ENCODE peak calls at places on chromosomes 7 and 10, in four cellular contexts. M is esophagus squamous epithelium, B is WERI-Rb-1, W is brain microvascular endothelial cell. Y is an unnamed sample.

GRCh38 chr7:128021361-128021760 is 9.9 kb downstream of the LRRC4 start:
- DNase-seq in B (no peak), W (no peak), M (no peak), Y (no peak)

GRCh38 chr7:66307591-66308215 is 102.6 kb downstream of the TPST1 start:
- DNase-seq in M (no peak), W (peak; percentile 48), B (no peak), Y (no peak)

GRCh38 chr10:131096031-131096430 is 215.5 kb downstream of the TCERG1L start:
- DNase-seq in M (no peak), W (no peak), B (no peak), Y (no peak)

GRCh38 chr10:79195091-79195923 is 126.5 kb downstream of the ZMIZ1 start:
- DNase-seq in B (peak; percentile 93), M (peak; percentile 37), W (peak; percentile 68), Y (peak; percentile 93)

GRCh38 chr10:31602541-31603244 is 283.7 kb downstream of the ZEB1 start:
- DNase-seq in B (peak; percentile 65), M (no peak), W (peak; percentile 60), Y (peak; percentile 94)

GRCh38 chr10:116722736-116723427 is 19.5 kb downstream of the HSPA12A start:
- DNase-seq in B (peak; percentile 72), W (no peak), M (no peak), Y (no peak)

GRCh38 chr10:58399410-58399809 is 14.2 kb downstream of the TFAM start:
- DNase-seq in M (no peak), W (no peak), B (no peak), Y (no peak)

GRCh38 chr10:35079267-35079666 is 10.9 kb downstream of the CUL2 start:
- DNase-seq in M (no peak), W (no peak), B (no peak), Y (no peak)

GRCh38 chr7:104098890-104099289 is 108.9 kb downstream of the ORC5 start:
- DNase-seq in M (no peak), B (no peak), W (no peak), Y (no peak)

GRCh38 chr10:132192991-132193670 is 6.4 kb downstream of the DPYSL4 start:
- DNase-seq in M (no peak), B (peak; percentile 41), W (no peak), Y (no peak)

GRCh38 chr7:154746551-154746950 is 256.4 kb downstream of the PAXIP1 start:
- DNase-seq in B (no peak), W (no peak), M (no peak), Y (no peak)

GRCh38 chr7:38311329-38311937 is 38.0 kb upstream of the TARP start:
- DNase-seq in B (peak; percentile 77), W (no peak), M (no peak), Y (no peak)

GRCh38 chr7:149748223-149748874 is 25.0 kb downstream of the ZNF467 start:
- DNase-seq in B (no peak), M (no peak), W (no peak), Y (no peak)

GRCh38 chr10:35089641-35090161 is 440 bp downstream of the CUL2 start:
- DNase-seq in W (no peak), M (no peak), B (no peak), Y (no peak)

GRCh38 chr7:158357898-158358821 is 229.5 kb downstream of the PTPRN2 start:
- DNase-seq in B (no peak), M (no peak), W (no peak), Y (peak; percentile 37)

GRCh38 chr10:110495731-110496552 is 1.8 kb upstream of the DUSP5 start:
- DNase-seq in W (peak; percentile 93), M (no peak), B (peak; percentile 82), Y (peak; percentile 67)

GRCh38 chr10:129466703-129467345 is at the start of gene MGMT:
- DNase-seq in B (peak; percentile 96), W (peak; percentile 85), M (peak; percentile 72), Y (peak; percentile 97)

GRCh38 chr10:106557951-106558733 is 606.4 kb downstream of the SORCS1 start:
- DNase-seq in M (no peak), W (peak; percentile 2), B (no peak), Y (no peak)

GRCh38 chr7:146116452-146117219 is at the start of gene CNTNAP2:
- DNase-seq in W (peak; percentile 35), B (peak; percentile 61), M (no peak), Y (no peak)

GRCh38 chr7:121624922-121625321 is 228.8 kb upstream of the FAM3C start:
- DNase-seq in M (no peak), W (peak; percentile 70), B (no peak), Y (no peak)

GRCh38 chr10:116785867-116786266 is 43.5 kb upstream of the HSPA12A start:
- DNase-seq in M (no peak), W (no peak), B (no peak), Y (no peak)

GRCh38 chr7:106377847-106378361 is 93.1 kb upstream of the NAMPT start:
- DNase-seq in B (no peak), M (no peak), W (no peak), Y (no peak)

GRCh38 chr10:46992794-46993552 is 81.7 kb downstream of the PTPN20 start:
- DNase-seq in W (peak; percentile 35), M (no peak), B (peak; percentile 63), Y (no peak)

GRCh38 chr7:11584406-11585031 is 247.5 kb downstream of the THSD7A start:
- DNase-seq in M (no peak), B (no peak), W (no peak), Y (no peak)

GRCh38 chr10:21934307-21934706 is 69.2 kb downstream of the DNAJC1 start:
- DNase-seq in M (no peak), W (peak; percentile 32), B (no peak), Y (no peak)

DNA sequence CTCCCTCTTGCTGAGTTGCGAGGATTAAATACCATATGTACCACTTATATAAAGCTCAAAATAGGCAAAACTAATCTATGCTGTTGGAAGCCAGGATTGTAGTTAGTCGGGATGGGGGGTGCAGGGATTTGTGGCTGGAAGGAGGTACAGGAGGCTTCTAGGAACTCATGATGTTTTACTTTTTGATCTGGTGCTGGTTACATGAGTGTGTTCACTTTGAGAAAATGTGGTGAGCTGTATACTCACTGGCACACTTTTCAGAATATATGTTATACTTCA is 106.7 kb downstream of the SLIT1 start:
- DNase-seq in M (no peak), B (peak; percentile 67), W (no peak), Y (no peak)
- H3K27ac ChIP-seq in M (no peak overlapping the region), B (peak overlapping the region; percentile 64), W (no peak overlapping the region), Y (no peak overlapping the region)

DNA sequence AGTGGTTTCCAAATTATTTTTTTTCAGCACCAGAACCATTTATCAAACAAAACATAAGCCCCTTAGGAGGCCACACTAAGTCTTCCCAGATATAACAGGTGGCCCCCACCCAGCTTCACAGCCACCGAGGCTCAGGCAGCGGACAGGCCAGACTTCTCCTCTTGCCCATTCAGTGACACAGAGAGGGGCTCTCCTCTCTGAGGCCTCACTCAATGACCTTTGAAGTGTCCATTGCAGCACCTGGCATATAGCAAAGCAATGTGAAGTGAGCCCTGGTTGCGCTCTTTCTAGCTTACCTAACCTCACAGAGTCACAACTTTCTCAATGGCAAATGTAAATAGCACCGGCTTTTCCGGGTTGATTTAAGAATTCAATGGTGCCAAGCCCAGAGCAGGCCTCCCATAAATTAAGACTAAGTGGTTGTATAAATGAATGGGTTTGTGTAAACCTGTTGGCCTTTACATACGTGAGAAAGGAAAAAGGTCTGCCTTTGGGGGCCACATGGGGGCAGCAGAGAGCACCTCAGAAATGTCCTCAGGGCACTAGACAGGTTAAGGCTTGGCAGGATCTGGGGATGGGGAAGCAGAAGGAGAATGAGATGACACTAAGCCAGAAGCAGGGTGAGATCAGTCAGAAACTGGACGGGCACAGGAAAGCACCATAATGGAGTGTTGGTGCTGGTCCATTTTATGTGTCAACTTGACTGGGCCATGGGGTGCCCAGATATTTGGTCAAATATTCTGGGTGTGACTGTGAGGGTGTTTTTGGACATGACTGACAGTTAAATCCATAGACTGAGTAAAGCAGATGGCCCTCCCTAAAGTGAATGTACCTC is 59.1 kb downstream of the FRMPD2 start:
- DNase-seq in B (peak; percentile 83), M (no peak), W (peak; percentile 37), Y (no peak)
- TF ChIP-seq CTCF in B (peak; percentile 80), M (peak; percentile 44), W (peak; percentile 95), Y (peak; percentile 27)

GRCh38 chr10:124961248-124961570 is 19.3 kb downstream of the ZRANB1 start:
- DNase-seq in M (no peak), B (no peak), W (no peak), Y (no peak)

GRCh38 chr10:124959564-124959963 is 17.6 kb downstream of the ZRANB1 start:
- DNase-seq in M (no peak), W (no peak), B (no peak), Y (no peak)

GRCh38 chr10:124967255-124967654 is 25.3 kb downstream of the ZRANB1 start:
- DNase-seq in W (no peak), M (no peak), B (no peak), Y (no peak)

GRCh38 chr10:124966008-124966407 is 24.1 kb downstream of the ZRANB1 start:
- DNase-seq in W (no peak), B (no peak), M (no peak), Y (no peak)

DNA sequence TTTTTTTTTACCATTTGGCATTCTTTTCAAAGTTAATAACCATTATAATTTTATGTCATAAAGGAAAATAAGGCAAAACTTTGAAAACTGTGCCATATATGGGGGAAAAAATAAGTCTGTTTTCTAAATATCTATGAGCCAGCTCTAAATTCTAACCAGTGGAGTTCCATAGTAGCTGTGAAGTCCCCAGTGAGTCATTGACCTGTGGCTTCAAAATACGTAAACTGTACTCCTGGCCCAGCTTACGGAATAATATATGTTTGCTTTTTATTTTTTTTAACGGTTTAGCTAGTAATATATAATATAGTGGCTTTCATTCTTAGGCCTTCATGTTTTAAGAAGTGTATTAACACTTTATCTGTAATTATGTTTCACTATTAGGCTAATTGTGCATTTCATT is 20.5 kb downstream of the ZRANB1 start:
- DNase-seq in B (no peak), W (peak; percentile 62), M (no peak), Y (no peak)
- H3K27ac ChIP-seq in B (no peak overlapping the region), W (peak overlapping the region; percentile 48), M (no peak overlapping the region), Y (no peak overlapping the region)

GRCh38 chr10:98425511-98426352 is 10.8 kb upstream of the PYROXD2 start:
- DNase-seq in B (peak; percentile 77), M (no peak), W (peak; percentile 26), Y (peak; percentile 63)

GRCh38 chr10:98422182-98422581 is 7.2 kb upstream of the PYROXD2 start:
- DNase-seq in B (no peak), M (no peak), W (no peak), Y (no peak)

GRCh38 chr10:98424308-98425254 is 9.6 kb upstream of the PYROXD2 start:
- DNase-seq in B (no peak), W (no peak), M (no peak), Y (no peak)

GRCh38 chr10:98420786-98421185 is 5.8 kb upstream of the PYROXD2 start:
- DNase-seq in B (no peak), W (no peak), M (no peak), Y (peak; percentile 52)

DNA sequence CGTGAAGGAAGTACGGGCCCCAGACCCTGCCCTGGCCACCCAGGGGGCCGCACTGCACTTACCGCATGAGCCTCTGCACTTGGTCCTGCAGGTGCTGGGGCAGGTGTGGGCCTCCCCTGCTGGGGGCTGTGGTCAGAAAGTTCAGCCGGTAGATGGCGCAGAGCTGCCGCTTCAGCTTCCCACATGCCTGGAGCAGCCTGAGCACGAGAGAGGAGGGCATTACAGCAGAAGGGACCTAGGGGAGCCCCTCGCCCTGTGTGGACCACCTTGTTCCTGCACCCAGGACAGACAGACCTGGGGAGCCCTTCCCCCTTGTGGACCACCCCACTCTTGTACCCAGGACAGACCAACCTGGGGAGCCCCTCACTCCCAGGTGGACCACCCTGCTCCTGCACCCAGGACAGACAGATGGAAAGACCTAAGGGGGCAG is 8.7 kb upstream of the PYROXD2 start:
- DNase-seq in W (no peak), B (peak; percentile 77), M (no peak), Y (no peak)
- TF ChIP-seq CTCF in W (peak; percentile 40), B (peak; percentile 88), M (no peak), Y (no peak)